ENCODE peak calls at places on chromosomes 2 and 18, in six cellular contexts. U is HFF-Myc, G is GM12864, H is kidney, E is upper lobe of right lung, T is A549. R is an unnamed sample.

GRCh38 chr2:47499093-47499492 is 96.1 kb downstream of the MSH2 start:
- DNase-seq in U (no peak), G (no peak), H (no peak), E (no peak), T (no peak), R (no peak)

GRCh38 chr2:122307772-122308171 is 552.3 kb downstream of the TSN start:
- DNase-seq in U (no peak), G (no peak), H (peak), E (no peak), T (no peak), R (no peak)

GRCh38 chr18:35155403-35156117 is 85.3 kb upstream of the ZNF397 start:
- DNase-seq in U (no peak), G (no peak), H (no peak), E (no peak), T (no peak), R (no peak)

GRCh38 chr2:4561206-4561605 is 857.8 kb downstream of the DCDC2C start:
- DNase-seq in U (no peak), G (no peak), H (no peak), E (no peak), T (no peak), R (no peak)

GRCh38 chr18:77393519-77393918 is 143.9 kb downstream of the GALR1 start:
- DNase-seq in U (no peak), G (no peak), H (no peak), E (no peak), T (no peak), R (no peak)

GRCh38 chr18:62999921-63000320 is 284.6 kb downstream of the PHLPP1 start:
- DNase-seq in U (no peak), G (no peak), H (no peak), E (no peak), T (no peak), R (no peak)

GRCh38 chr2:100640329-100641114 is 77.7 kb downstream of the PDCL3 start:
- DNase-seq in U (no peak), G (no peak), H (no peak), E (no peak), T (no peak), R (no peak)

GRCh38 chr2:23386422-23387220 is 1.6 kb downstream of the KLHL29 start:
- DNase-seq in U (no peak), G (no peak), H (peak), E (peak), T (peak), R (no peak)

GRCh38 chr2:155872396-155872795 is 460.1 kb downstream of the NR4A2 start:
- DNase-seq in U (no peak), G (no peak), H (no peak), E (no peak), T (no peak), R (no peak)

GRCh38 chr2:156331572-156332451 is 709 bp downstream of the NR4A2 start:
- DNase-seq in U (no peak), G (no peak), H (peak), E (peak), T (peak), R (peak)

GRCh38 chr2:172704072-172704936 is 31.3 kb upstream of the RAPGEF4 start:
- DNase-seq in U (peak), G (no peak), H (no peak), E (no peak), T (peak), R (no peak)
- TF ChIP-seq CTCF in U (peak), G (peak), H (peak), E (peak), T (peak), R (peak)

DNA sequence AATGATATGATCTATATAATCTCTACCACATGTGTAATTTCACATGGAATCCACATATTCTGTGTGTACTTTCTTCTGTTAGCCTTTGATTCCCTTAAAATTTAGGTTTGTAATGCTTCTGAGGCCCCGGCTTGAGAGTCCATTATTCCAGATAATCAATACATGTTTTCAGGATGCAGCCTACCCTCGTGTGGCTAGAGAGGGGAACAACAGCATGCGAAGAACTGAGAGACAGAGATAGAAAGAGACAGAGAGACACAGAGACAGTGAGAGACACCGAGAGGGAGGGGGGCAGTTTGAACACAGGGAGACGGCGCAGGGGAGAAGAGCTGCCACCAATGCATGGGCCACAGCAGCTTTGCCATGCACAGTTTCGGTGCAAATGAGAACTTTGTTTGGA is 185.4 kb downstream of the SNTG2 start:
- DNase-seq in U (no peak), G (no peak), H (no peak), E (no peak), T (no peak), R (no peak)
- TF ChIP-seq CTCF in U (peak), G (no peak), H (no peak), E (no peak), T (peak), R (peak)

GRCh38 chr18:46393230-46393629 is 263.8 kb downstream of the LOXHD1 start:
- DNase-seq in U (no peak), G (no peak), H (peak), E (no peak), T (no peak), R (no peak)
- TF ChIP-seq CTCF in U (peak), G (peak), H (no peak), E (no peak), T (no peak), R (no peak)

DNA sequence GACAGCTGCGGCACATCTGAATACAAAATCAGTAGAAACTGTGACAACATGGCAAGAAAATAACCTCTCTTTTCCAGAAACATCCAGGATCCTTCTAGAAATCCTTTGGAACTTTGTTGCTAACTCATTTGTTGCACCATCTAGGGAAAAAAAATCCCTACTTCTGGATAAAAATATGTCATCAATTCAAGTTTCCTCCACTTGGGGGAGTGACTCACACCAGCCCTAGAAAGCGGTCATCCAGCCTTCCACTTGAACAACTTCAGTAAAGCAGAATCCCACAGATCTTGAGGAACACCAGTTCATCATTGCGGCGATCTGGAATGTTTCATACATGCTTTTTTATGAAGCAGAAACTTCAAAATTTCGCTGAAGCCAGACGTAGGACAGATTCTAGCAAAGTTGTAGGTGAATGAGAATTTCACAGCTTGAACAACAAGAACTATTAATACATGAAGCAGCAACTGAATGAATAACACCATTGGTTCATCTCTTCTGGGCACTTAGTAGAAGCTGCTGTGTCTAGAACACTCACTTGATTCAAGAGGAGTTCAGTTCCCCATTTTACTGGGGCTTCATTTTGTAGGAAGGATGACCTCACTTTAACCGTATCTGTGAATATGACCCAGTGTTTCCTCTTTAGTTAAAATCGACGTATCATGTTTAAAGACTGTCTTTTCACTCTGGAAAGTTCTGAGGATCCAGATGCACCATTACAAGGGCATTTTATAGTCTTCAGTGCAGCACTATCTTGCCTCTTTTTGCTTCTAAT is 48.0 kb downstream of the LRRTM1 start:
- DNase-seq in U (peak), G (no peak), H (no peak), E (no peak), T (no peak), R (no peak)
- TF ChIP-seq CTCF in U (peak), G (no peak), H (peak), E (peak), T (no peak), R (peak)

GRCh38 chr18:79933765-79934164 is 17.7 kb downstream of the SLC66A2 start:
- DNase-seq in U (peak), G (no peak), H (peak), E (peak), T (no peak), R (no peak)
- TF ChIP-seq CTCF in U (peak), G (no peak), H (no peak), E (peak), T (no peak), R (no peak)

GRCh38 chr18:28108801-28109200 is 68.1 kb downstream of the CDH2 start:
- DNase-seq in U (no peak), G (no peak), H (no peak), E (no peak), T (no peak), R (no peak)
- TF ChIP-seq CTCF in U (no peak), G (no peak), H (peak), E (no peak), T (peak), R (no peak)

GRCh38 chr2:18001671-18002070 is 123.2 kb downstream of the KCNS3 start:
- DNase-seq in U (no peak), G (no peak), H (no peak), E (no peak), T (no peak), R (no peak)
- TF ChIP-seq CTCF in U (peak), G (peak), H (no peak), E (no peak), T (no peak), R (no peak)

GRCh38 chr2:206127656-206128055 is 31.6 kb downstream of the NDUFS1 start:
- DNase-seq in U (no peak), G (no peak), H (no peak), E (no peak), T (no peak), R (no peak)
- TF ChIP-seq CTCF in U (no peak), G (no peak), H (no peak), E (no peak), T (peak), R (no peak)